ENCODE peak calls at places on chromosomes 3 and 15, in six cellular contexts. Q, C, O, K, L and P are unnamed samples.

GRCh38 chr3:47380026-47380600 is 708 bp upstream of the PTPN23 start:
- DNase-seq in Q (no peak), C (no peak), O (no peak), K (no peak), L (no peak), P (no peak)

GRCh38 chr3:7484636-7485035 is 623.7 kb downstream of the GRM7 start:
- DNase-seq in Q (no peak), C (no peak), O (no peak), K (no peak), L (no peak), P (no peak)

GRCh38 chr3:122635789-122636188 is 44.9 kb upstream of the PARP14 start:
- DNase-seq in Q (peak), C (no peak), O (no peak), K (no peak), L (no peak), P (no peak)

GRCh38 chr15:53918180-53919079 is 59.8 kb upstream of the UNC13C start:
- DNase-seq in Q (no peak), C (no peak), O (no peak), K (no peak), L (peak), P (no peak)

GRCh38 chr3:123448503-123449091 is at the start of gene ADCY5:
- DNase-seq in Q (no peak), C (peak), O (no peak), K (no peak), L (no peak), P (peak)

GRCh38 chr3:186239321-186239720 is 122.7 kb downstream of the DGKG start:
- DNase-seq in Q (no peak), C (peak), O (no peak), K (no peak), L (no peak), P (no peak)

GRCh38 chr3:63400259-63400860 is 122.3 kb downstream of the SYNPR start:
- DNase-seq in Q (no peak), C (no peak), O (no peak), K (no peak), L (no peak), P (no peak)

GRCh38 chr3:141006344-141006743 is 44.8 kb upstream of the SPSB4 start:
- DNase-seq in Q (no peak), C (no peak), O (no peak), K (no peak), L (no peak), P (no peak)

GRCh38 chr3:20245781-20246180 is 59.8 kb upstream of the SGO1 start:
- DNase-seq in Q (no peak), C (no peak), O (no peak), K (no peak), L (no peak), P (no peak)

GRCh38 chr15:31222769-31223345 is 103.8 kb upstream of the KLF13 start:
- DNase-seq in Q (no peak), C (no peak), O (no peak), K (no peak), L (no peak), P (no peak)

GRCh38 chr3:83435173-83435572 is 1523.6 kb upstream of the CADM2 start:
- DNase-seq in Q (no peak), C (no peak), O (no peak), K (no peak), L (no peak), P (peak)

GRCh38 chr15:82963356-82964341 is 11.1 kb upstream of the HOMER2 start:
- DNase-seq in Q (no peak), C (no peak), O (no peak), K (no peak), L (no peak), P (no peak)

GRCh38 chr3:48418651-48419050 is 11.2 kb downstream of the PLXNB1 start:
- DNase-seq in Q (no peak), C (no peak), O (no peak), K (no peak), L (no peak), P (no peak)

GRCh38 chr3:59480486-59480995 is 430.7 kb upstream of the CFAP20DC start:
- DNase-seq in Q (no peak), C (no peak), O (peak), K (no peak), L (no peak), P (no peak)

GRCh38 chr15:72136170-72137051 is 18.2 kb downstream of the SENP8 start:
- DNase-seq in Q (no peak), C (no peak), O (no peak), K (no peak), L (no peak), P (no peak)

GRCh38 chr3:177370396-177370795 is 173.1 kb upstream of the TBL1XR1 start:
- DNase-seq in Q (no peak), C (no peak), O (no peak), K (no peak), L (no peak), P (no peak)

GRCh38 chr3:167830007-167830406 is 94.5 kb downstream of the SERPINI1 start:
- DNase-seq in Q (no peak), C (no peak), O (no peak), K (no peak), L (no peak), P (no peak)

GRCh38 chr3:31116651-31117050 is 222.2 kb upstream of the GADL1 start:
- DNase-seq in Q (no peak), C (no peak), O (no peak), K (no peak), L (no peak), P (no peak)

GRCh38 chr15:40847225-40847961 is 3.5 kb downstream of the SPINT1 start:
- DNase-seq in Q (no peak), C (no peak), O (peak), K (peak), L (peak), P (peak)

GRCh38 chr3:90184861-90185260 is 1077.4 kb downstream of the EPHA3 start:
- DNase-seq in Q (no peak), C (no peak), O (no peak), K (no peak), L (no peak), P (no peak)

GRCh38 chr3:82000350-82000749 is 238.9 kb upstream of the GBE1 start:
- DNase-seq in Q (no peak), C (no peak), O (no peak), K (no peak), L (no peak), P (no peak)

GRCh38 chr3:82002993-82003642 is 241.7 kb upstream of the GBE1 start:
- DNase-seq in Q (no peak), C (no peak), O (no peak), K (no peak), L (no peak), P (no peak)

GRCh38 chr3:82001276-82001953 is 240.0 kb upstream of the GBE1 start:
- DNase-seq in Q (no peak), C (no peak), O (no peak), K (no peak), L (no peak), P (no peak)

GRCh38 chr3:81998139-81998755 is 236.8 kb upstream of the GBE1 start:
- DNase-seq in Q (no peak), C (no peak), O (no peak), K (no peak), L (no peak), P (no peak)

DNA sequence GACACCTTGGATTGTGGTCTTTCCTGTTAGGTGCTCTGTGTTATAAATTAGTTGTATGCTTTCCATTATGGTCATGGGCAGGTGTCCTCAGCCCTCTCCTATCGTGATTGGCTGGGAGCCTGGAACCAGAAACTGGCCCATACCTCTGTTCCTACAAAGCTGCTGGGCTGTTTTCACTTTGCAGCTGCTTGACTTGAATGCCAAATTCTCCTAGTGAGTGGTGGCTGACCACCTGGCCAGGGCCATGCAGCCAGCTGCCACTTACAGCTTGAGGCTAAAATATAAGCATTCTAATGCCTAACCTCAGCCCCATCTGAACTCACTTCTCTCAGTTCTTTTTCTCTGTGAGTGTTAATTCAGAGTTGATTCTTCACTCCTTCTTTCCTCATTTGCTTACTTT is 239.3 kb upstream of the GBE1 start:
- DNase-seq in Q (no peak), C (peak), O (no peak), K (no peak), L (no peak), P (no peak)
- TF ChIP-seq SP1 in Q (no peak), C (no peak), O (no peak), K (no peak), L (no peak), P (no peak)

DNA sequence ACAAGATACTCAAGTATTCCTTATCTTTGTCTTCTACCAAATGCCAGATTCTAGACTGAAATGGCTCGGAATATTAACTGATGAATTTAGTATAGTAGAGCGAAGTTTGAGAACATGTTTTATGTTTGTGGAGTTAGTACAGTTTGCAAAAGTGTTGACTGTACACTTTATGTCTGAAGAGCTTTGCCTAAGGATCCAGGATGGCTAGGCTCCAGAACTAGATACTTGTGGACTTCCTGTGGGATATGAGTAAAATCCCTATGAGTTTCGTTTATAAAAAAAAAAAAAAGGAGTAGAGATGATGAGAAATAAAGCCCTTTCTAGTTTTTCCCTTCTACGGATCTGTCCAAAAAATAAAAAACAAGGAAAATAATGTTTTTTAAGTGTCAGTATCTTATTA is 96.7 kb downstream of the TP63 start:
- DNase-seq in Q (no peak), C (no peak), O (no peak), K (no peak), L (no peak), P (no peak)
- TF ChIP-seq SP1 in Q (no peak), C (no peak), O (no peak), K (no peak), L (no peak), P (no peak)

DNA sequence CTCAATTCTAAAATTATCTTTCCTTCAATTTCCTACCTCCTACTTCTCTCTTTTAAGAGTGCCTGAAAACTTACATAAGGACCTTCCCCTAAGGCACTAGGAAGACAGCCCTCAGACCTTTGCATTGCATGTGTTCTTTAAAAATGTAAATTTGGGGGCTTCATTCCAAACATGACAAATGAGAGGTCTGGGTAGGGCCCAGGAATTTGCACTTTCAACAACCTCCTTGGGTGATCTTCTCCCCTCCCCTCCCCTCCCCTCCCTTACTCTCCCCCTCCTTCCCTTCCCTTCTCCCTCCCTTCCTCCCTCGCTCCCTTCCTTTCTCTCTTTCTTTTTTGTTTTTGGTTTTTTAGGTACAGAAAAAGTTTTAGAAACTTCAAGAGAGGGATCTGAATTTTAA is 18.7 kb downstream of the USF3 start:
- DNase-seq in Q (no peak), C (no peak), O (no peak), K (no peak), L (no peak), P (no peak)
- TF ChIP-seq SP1 in Q (no peak), C (no peak), O (no peak), K (no peak), L (no peak), P (no peak)

GRCh38 chr15:29685156-29686078 is 136.9 kb downstream of the TJP1 start:
- DNase-seq in Q (no peak), C (no peak), O (no peak), K (no peak), L (no peak), P (no peak)
- TF ChIP-seq SP1 in Q (no peak), C (no peak), O (no peak), K (no peak), L (no peak), P (no peak)

DNA sequence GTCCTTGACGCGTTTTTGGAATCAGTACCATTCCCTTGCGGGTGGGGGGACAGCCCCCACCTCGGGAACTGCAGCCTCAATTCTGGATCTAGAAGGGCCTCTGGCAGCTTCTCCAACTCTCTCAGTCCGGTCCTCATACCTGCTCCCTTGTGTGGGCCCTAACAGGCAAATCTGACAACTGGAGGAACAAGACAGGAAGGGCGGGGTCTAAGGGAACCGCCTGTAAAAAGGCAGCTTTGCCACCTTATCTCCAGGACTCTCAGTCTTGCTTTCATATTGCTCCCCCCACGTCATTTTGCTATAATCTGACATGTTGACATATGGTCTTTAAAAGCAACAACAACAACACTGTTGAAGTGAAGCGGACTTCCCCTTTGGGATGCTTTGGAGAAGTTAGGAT is 866 bp upstream of the CHRNB4 start:
- DNase-seq in Q (no peak), C (no peak), O (no peak), K (no peak), L (no peak), P (no peak)
- TF ChIP-seq SP1 in Q (no peak), C (no peak), O (no peak), K (no peak), L (no peak), P (no peak)

GRCh38 chr15:39666671-39667070 is 85.8 kb downstream of the THBS1 start:
- DNase-seq in Q (no peak), C (no peak), O (no peak), K (no peak), L (no peak), P (no peak)
- TF ChIP-seq SP1 in Q (no peak), C (no peak), O (no peak), K (no peak), L (no peak), P (no peak)

GRCh38 chr15:85760531-85761371 is 34.0 kb downstream of the KLHL25 start:
- DNase-seq in Q (no peak), C (no peak), O (no peak), K (no peak), L (no peak), P (no peak)

GRCh38 chr15:85757939-85758654 is 36.6 kb downstream of the KLHL25 start:
- DNase-seq in Q (no peak), C (no peak), O (no peak), K (no peak), L (no peak), P (no peak)

GRCh38 chr15:85760049-85760448 is 34.7 kb downstream of the KLHL25 start:
- DNase-seq in Q (no peak), C (no peak), O (no peak), K (no peak), L (no peak), P (no peak)

GRCh38 chr15:85758655-85758978 is 36.1 kb downstream of the KLHL25 start:
- DNase-seq in Q (no peak), C (no peak), O (no peak), K (no peak), L (no peak), P (no peak)

GRCh38 chr15:85759391-85759790 is 35.3 kb downstream of the KLHL25 start:
- DNase-seq in Q (no peak), C (no peak), O (no peak), K (no peak), L (no peak), P (no peak)
- TF ChIP-seq SP1 in Q (no peak), C (no peak), O (no peak), K (no peak), L (no peak), P (no peak)

DNA sequence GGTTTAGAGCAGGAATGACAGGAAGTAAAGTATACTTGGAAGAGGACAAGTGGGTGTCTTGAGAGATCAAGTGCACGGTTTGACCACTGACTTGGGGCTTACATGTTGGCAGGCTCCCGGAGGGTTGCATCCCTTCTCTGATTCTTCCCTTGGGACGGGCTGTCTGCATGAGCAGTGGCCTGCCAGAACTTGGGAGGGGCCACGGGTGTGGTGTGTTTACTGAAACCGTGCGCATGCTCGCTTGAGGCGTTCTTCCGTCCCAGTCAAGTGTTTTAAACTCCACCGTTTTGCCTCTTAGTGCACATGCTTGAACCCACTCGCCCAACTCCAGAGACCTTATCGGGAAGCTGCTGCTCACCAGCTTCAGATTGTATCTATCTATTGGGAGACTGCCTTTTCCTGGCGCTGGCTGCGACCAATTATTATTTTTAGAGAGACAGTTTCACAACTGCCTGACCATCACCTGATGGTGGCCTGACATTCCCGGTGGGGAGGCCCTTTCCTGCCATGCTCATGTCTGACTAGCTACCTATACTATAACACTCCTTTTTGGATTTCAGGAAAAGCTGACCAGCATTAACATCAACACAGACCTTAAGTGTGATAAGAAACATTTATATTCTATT is 14.9 kb upstream of the C3orf22 start:
- DNase-seq in Q (no peak), C (no peak), O (no peak), K (peak), L (no peak), P (peak)
- TF ChIP-seq SP1 in Q (no peak), C (no peak), O (no peak), K (no peak), L (no peak), P (no peak)

DNA sequence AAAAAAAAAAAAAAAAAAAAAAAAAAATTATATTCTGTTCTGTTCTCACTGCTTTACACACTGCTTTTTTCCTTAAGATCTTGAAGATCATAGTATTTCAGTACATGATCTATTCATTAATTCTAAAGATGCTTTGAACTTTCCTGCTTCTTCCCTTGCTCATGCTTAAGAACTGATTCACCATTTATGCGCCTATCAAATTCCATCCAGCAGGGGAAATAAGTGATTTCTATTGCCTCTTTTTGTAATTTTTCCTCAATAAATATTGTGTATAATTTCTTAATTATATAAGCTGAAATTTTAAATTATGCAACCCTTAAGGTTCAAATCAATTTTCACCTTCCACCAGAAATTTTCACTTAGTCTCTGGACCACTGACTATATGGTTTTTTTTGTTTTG is 10.6 kb downstream of the DENND6A start:
- DNase-seq in Q (no peak), C (no peak), O (no peak), K (no peak), L (no peak), P (no peak)
- TF ChIP-seq SP1 in Q (no peak), C (no peak), O (no peak), K (no peak), L (no peak), P (no peak)

DNA sequence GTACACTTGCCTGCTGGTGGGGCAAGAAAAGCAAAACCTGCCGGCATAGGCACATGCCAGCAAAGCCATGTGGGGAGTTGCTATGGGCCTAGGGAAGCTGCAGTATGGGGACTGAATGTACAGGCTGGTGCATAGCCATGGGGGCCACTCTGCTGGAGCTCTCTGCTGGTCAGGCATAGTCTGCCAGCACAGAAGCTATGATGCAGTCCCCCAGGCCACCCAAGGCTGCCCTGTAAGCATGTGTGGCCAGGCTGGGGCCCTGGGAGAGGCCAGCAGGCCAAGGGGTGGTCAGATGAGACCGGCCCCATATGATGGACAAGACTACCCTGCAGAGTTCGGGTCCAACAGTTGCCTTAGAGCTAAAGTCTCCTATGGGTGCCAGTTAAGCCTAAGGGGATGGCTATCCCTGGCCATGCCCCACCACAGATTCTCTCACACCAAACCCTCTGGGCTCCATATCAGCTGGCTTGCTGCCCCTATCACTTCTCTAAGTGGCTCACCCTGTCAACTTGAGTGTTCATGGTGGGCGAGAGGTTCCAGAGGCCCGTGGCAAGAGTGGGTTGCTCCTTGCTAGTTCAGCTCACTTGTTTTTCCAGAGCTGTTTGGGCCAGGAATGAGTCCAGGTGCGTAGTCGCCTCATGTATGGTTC is 41.8 kb downstream of the CEP63 start:
- DNase-seq in Q (no peak), C (no peak), O (no peak), K (no peak), L (no peak), P (no peak)
- TF ChIP-seq SP1 in Q (no peak), C (no peak), O (no peak), K (no peak), L (no peak), P (no peak)